ENCODE peak calls at places on chromosomes 2 and 18, in nine cellular contexts. L is amniotic stem cell; P is activated CD8-positive, alpha-beta memory T cell treated with anti-CD3 and anti-CD28 coated beads for 48 hours; V is activated T-cell treated with anti-CD3 and anti-CD28 coated beads, Interleukin-2, amount 50 U/mL, for 48 hours; E is endothelial cell; R is glomerular endothelial cell; N is ELF-1; A is T-helper 22 cell; F is effector memory CD8-positive, alpha-beta T cell. J is an unnamed sample.

GRCh38 chr2:25032094-25032493 is 9.8 kb upstream of the EFR3B start:
- DNase-seq in L (no peak), P (no peak), V (no peak), E (no peak), R (no peak), N (peak; percentile 31), A (no peak), F (no peak), J (no peak)

GRCh38 chr2:63186331-63186730 is 135.7 kb downstream of the OTX1 start:
- DNase-seq in L (no peak), P (no peak), V (no peak), E (no peak), R (no peak), N (no peak), A (no peak), F (no peak), J (no peak)

GRCh38 chr2:184780944-184781343 is 182.6 kb downstream of the ZNF804A start:
- DNase-seq in L (peak; percentile 3), P (no peak), V (no peak), E (no peak), R (no peak), N (no peak), A (no peak), F (no peak), J (no peak)

GRCh38 chr18:5585653-5586052 is 41.9 kb upstream of the EPB41L3 start:
- DNase-seq in L (no peak), P (no peak), V (no peak), E (no peak), R (no peak), N (no peak), A (no peak), F (no peak), J (no peak)

GRCh38 chr2:85057236-85057635 is 76.0 kb upstream of the TCF7L1 start:
- DNase-seq in L (no peak), P (no peak), V (no peak), E (no peak), R (no peak), N (no peak), A (no peak), F (no peak), J (no peak)

GRCh38 chr2:156935611-156936010 is 321.9 kb upstream of the GALNT5 start:
- DNase-seq in L (no peak), P (no peak), V (no peak), E (no peak), R (no peak), N (no peak), A (no peak), F (no peak), J (no peak)

GRCh38 chr2:238820909-238821308 is 27.0 kb upstream of the TWIST2 start:
- DNase-seq in L (no peak), P (no peak), V (no peak), E (no peak), R (no peak), N (no peak), A (no peak), F (no peak), J (no peak)

GRCh38 chr2:179393481-179393880 is 128.8 kb upstream of the SESTD1 start:
- DNase-seq in L (no peak), P (no peak), V (no peak), E (no peak), R (no peak), N (no peak), A (no peak), F (no peak), J (no peak)

GRCh38 chr2:120768112-120769048 is 32.7 kb downstream of the GLI2 start:
- DNase-seq in L (no peak), P (no peak), V (no peak), E (no peak), R (no peak), N (no peak), A (no peak), F (no peak), J (no peak)

GRCh38 chr18:76380791-76381405 is 114.1 kb downstream of the ZNF516 start:
- DNase-seq in L (no peak), P (no peak), V (peak; percentile 55), E (peak; percentile 82), R (no peak), N (peak; percentile 83), A (no peak), F (no peak), J (peak; percentile 1)

GRCh38 chr2:199309973-199310372 is 147.8 kb downstream of the SATB2 start:
- DNase-seq in L (no peak), P (no peak), V (no peak), E (no peak), R (no peak), N (no peak), A (no peak), F (no peak), J (no peak)

GRCh38 chr2:8631465-8632005 is 50.3 kb upstream of the ID2 start:
- DNase-seq in L (no peak), P (no peak), V (no peak), E (no peak), R (no peak), N (no peak), A (no peak), F (no peak), J (no peak)

GRCh38 chr2:213284105-213285090 is at the start of gene SPAG16:
- DNase-seq in L (peak; percentile 93), P (peak; percentile 93), V (peak; percentile 97), E (peak; percentile 99), R (peak; percentile 69), N (peak; percentile 99), A (peak; percentile 93), F (peak; percentile 96), J (peak; percentile 99)

J was measured in Caco-2.